ENCODE peak calls at places on chromosomes 6 and 20, in four cellular contexts. J is transverse colon, X is coronary artery, V is AG04449. D is an unnamed sample.

GRCh38 chr6:12356983-12357972 is 67.1 kb downstream of the EDN1 start:
- DNase-seq in V (no peak), J (no peak), X (no peak), D (no peak)

GRCh38 chr6:33384581-33385020 is 7.0 kb upstream of the KIFC1 start:
- DNase-seq in X (no peak), V (peak), J (no peak), D (no peak)

GRCh38 chr20:5928831-5929715 is 21.3 kb downstream of the TRMT6 start:
- DNase-seq in X (no peak), J (no peak), V (no peak), D (no peak)

GRCh38 chr6:1952726-1953360 is 292.6 kb downstream of the GMDS start:
- DNase-seq in J (no peak), V (peak), X (no peak), D (no peak)

GRCh38 chr6:73604461-73604860 is 49.3 kb downstream of the SLC17A5 start:
- DNase-seq in V (no peak), X (no peak), J (no peak), D (no peak)

GRCh38 chr20:14915356-14915755 is 577.9 kb upstream of the FLRT3 start:
- DNase-seq in V (no peak), J (no peak), X (no peak), D (no peak)

GRCh38 chr20:23156170-23156841 is 70.2 kb upstream of the CD93 start:
- DNase-seq in J (peak), X (peak), V (peak), D (no peak)

GRCh38 chr6:112154711-112155110 is 67.3 kb downstream of the FAM229B start:
- DNase-seq in J (no peak), V (no peak), X (no peak), D (no peak)

GRCh38 chr6:61711849-61712248 is 574.2 kb downstream of the KHDRBS2 start:
- DNase-seq in X (no peak), J (no peak), V (no peak), D (no peak)

GRCh38 chr6:100665041-100665380 is 200.3 kb upstream of the SIM1 start:
- DNase-seq in V (no peak), X (no peak), J (peak), D (no peak)

GRCh38 chr20:56783826-56784225 is 154.7 kb downstream of the TFAP2C start:
- DNase-seq in J (no peak), X (no peak), V (no peak), D (no peak)

GRCh38 chr6:144415014-144415413 is 129.9 kb downstream of the UTRN start:
- DNase-seq in J (no peak), V (peak), X (no peak), D (no peak)

GRCh38 chr6:85285934-85286333 is 163.9 kb upstream of the NT5E start:
- DNase-seq in V (no peak), J (no peak), X (no peak), D (no peak)

GRCh38 chr20:59148713-59149493 is 14.7 kb upstream of the ZNF831 start:
- DNase-seq in V (no peak), X (peak), J (no peak), D (no peak)

GRCh38 chr6:127854009-127854408 is 46.8 kb downstream of the THEMIS start:
- DNase-seq in X (no peak), V (no peak), J (no peak), D (no peak)

GRCh38 chr6:14384175-14384949 is 266.8 kb downstream of the CD83 start:
- DNase-seq in J (no peak), V (no peak), X (no peak), D (no peak)

GRCh38 chr20:38125157-38126056 is 39.7 kb downstream of the TGM2 start:
- DNase-seq in X (peak), V (no peak), J (peak), D (peak)

GRCh38 chr6:5860849-5861248 is 145.9 kb downstream of the NRN1 start:
- DNase-seq in X (no peak), V (no peak), J (no peak), D (no peak)

GRCh38 chr6:114735118-114735730 is 392.4 kb upstream of the HS3ST5 start:
- DNase-seq in X (no peak), V (no peak), J (no peak), D (no peak)

GRCh38 chr20:19301142-19301541 is 88.7 kb downstream of the SLC24A3 start:
- DNase-seq in J (no peak), X (no peak), V (no peak), D (no peak)

GRCh38 chr6:112717401-112717800 is 370.3 kb downstream of the RFPL4B start:
- DNase-seq in J (no peak), X (no peak), V (no peak), D (no peak)

DNA sequence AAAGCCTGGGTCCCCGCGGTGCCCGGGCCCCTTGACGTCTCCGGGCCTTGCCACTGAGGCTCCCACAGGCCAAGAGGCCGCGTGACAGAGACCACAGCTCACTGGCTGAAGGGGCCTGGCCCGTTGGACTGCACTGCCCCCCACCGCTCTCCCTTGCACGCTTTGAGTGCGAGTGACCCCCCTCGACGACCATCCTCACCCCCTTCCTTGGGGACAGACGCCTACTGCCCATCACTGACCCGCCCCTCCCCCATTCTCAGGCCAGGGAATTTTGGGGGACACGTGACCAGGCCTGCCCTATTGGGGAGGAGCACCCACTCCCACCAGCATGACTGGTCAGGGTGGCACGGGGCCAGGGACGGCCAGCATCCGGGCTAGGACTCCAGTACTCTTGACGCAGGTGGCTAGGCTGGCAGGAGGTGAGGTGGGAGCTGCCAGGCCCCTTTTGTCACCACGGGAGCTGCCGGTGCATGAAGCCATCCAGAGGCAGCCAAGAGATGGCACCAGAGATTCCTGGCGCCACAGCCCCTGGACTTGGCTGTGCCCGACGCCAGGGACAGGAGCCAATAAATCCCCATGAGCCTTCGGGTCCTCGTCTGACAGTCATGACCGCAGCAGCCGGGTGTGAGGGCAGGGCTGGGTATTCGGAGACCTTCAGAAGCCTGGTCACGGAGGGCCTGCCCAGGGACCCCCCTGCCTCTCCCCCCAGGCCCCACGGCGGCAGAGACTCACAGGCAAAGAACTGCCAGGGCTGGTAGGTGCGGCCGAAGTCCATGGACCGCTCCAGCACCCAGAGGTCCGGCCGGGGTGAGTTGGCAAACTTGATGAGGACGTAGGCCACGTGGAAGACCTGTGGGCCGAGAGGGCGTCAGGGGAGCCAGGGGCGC is 14.5 kb downstream of the LAMA5 start:
- DNase-seq in V (no peak), J (no peak), X (peak), D (peak)
- TF ChIP-seq CTCF in V (no peak), J (peak), X (no peak), D (no peak)

GRCh38 chr20:46152824-46153586 is 34.9 kb downstream of the CD40 start:
- DNase-seq in J (no peak), X (no peak), V (no peak), D (no peak)

GRCh38 chr20:46150982-46151381 is 32.9 kb downstream of the CD40 start:
- DNase-seq in X (no peak), V (no peak), J (no peak), D (no peak)

GRCh38 chr20:46154796-46155195 is 36.7 kb downstream of the CD40 start:
- DNase-seq in V (no peak), J (no peak), X (no peak), D (no peak)

GRCh38 chr20:46148313-46149213 is 30.4 kb downstream of the CD40 start:
- DNase-seq in V (no peak), X (no peak), J (no peak), D (no peak)

GRCh38 chr20:46151936-46152335 is 33.8 kb downstream of the CD40 start:
- DNase-seq in J (no peak), X (no peak), V (no peak), D (no peak)
- TF ChIP-seq CTCF in J (no peak), X (no peak), V (peak), D (no peak)

DNA sequence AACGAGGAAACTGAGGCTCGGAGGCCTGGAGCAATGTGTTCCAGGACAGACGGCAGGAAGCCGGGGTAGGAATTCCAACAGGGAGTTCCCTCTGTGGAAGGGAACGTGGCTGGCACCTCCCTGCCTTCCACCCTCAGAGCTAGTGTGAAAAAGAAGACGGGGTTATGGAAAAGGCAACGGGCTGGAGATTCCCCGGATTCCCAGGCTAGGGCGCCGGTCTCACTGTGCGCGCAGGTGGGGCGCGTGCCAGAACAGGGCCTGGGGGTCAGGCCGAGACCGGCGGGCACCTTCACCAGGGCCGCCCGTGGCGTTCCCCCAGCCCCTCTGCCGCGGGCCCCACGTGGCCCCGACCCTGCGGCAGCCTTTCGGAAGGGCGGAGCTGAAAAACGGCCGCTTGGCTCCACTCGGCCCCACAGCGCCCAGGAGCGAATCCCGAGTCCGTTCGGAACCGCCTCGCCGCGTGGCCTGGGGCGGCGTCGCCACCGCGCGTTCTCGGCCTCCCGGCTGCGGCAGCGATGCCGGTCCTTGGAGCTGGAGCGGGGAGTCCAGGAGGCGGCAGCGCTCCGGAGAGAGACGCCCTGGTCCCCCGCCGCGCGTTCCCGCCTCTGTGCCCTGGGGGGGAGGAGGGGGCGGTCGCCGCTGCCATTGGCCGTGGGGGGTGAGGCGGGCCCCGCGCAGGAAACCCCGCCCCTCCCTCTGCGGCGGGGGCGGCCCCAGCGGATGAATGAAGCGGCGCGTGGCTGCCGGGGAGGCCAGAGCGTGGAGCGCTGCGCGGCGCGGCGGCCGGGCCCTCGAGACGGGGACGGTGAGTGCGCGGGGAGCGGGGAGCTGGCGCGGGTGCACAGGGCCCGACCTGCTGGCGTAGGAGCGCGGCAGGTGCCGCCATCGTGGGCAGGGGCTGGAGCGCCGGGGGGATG is at the start of gene SLCO4A1:
- DNase-seq in X (no peak), J (peak), V (no peak), D (peak)
- TF ChIP-seq CTCF in X (no peak), J (peak), V (no peak), D (no peak)

GRCh38 chr6:16496210-16496609 is 257.8 kb downstream of the GMPR start:
- DNase-seq in V (no peak), X (no peak), J (no peak), D (no peak)
- TF ChIP-seq CTCF in V (no peak), X (no peak), J (no peak), D (no peak)

GRCh38 chr20:235891-236290 is 8.8 kb downstream of the DEFB129 start:
- DNase-seq in X (no peak), V (no peak), J (no peak), D (no peak)
- TF ChIP-seq CTCF in X (no peak), V (no peak), J (no peak), D (no peak)

GRCh38 chr6:46251583-46252339 is 81.0 kb upstream of the ENPP5 start:
- DNase-seq in V (no peak), J (no peak), X (no peak), D (no peak)

GRCh38 chr6:46246081-46246480 is 75.3 kb upstream of the ENPP5 start:
- DNase-seq in V (no peak), J (no peak), X (no peak), D (no peak)

GRCh38 chr6:46246727-46247126 is 75.9 kb upstream of the ENPP5 start:
- DNase-seq in V (no peak), J (no peak), X (no peak), D (no peak)

GRCh38 chr6:46244670-46245069 is 73.9 kb upstream of the ENPP5 start:
- DNase-seq in V (no peak), J (no peak), X (no peak), D (no peak)

GRCh38 chr6:46248143-46248542 is 77.4 kb upstream of the ENPP5 start:
- DNase-seq in X (no peak), V (no peak), J (no peak), D (no peak)
- TF ChIP-seq CTCF in X (no peak), V (no peak), J (no peak), D (no peak)

D was measured in ovary.